ENCODE peak calls at places on chromosomes 6 and 20, in ten cellular contexts. W, M, Z, V, O, Q, A, D, U and G are unnamed samples.

GRCh38 chr6:161748535-161749386 is 474.9 kb upstream of the AGPAT4 start:
- DNase-seq in A (peak; percentile 22), V (no peak), O (no peak), M (peak; percentile 33), Q (peak; percentile 15), W (no peak), U (no peak), Z (no peak), D (peak; percentile 51), G (peak; percentile 49)

GRCh38 chr20:63169731-63170130 is 46.2 kb downstream of the YTHDF1 start:
- DNase-seq in Z (no peak), V (no peak), O (no peak), A (no peak), M (no peak), Q (no peak), W (no peak), U (no peak), D (no peak), G (no peak)

GRCh38 chr6:42193491-42193894 is 1.3 kb downstream of the GUCA1B start:
- DNase-seq in M (no peak), Q (no peak), D (no peak), U (no peak), W (no peak), A (no peak), O (no peak), V (no peak), Z (no peak), G (no peak)

GRCh38 chr20:31967830-31968249 is at the start of gene XKR7:
- DNase-seq in V (no peak), D (no peak), W (no peak), Q (no peak), O (no peak), A (no peak), Z (no peak), M (no peak), U (no peak), G (no peak)

GRCh38 chr20:5990946-5991345 is 40.5 kb downstream of the MCM8 start:
- DNase-seq in A (no peak), Z (no peak), O (no peak), W (no peak), V (no peak), D (no peak), U (no peak), Q (no peak), M (no peak), G (no peak)

GRCh38 chr6:35089935-35090505 is 51.1 kb downstream of the TCP11 start:
- DNase-seq in O (peak; percentile 67), Z (no peak), Q (no peak), M (no peak), A (no peak), W (no peak), U (no peak), D (peak; percentile 17), V (peak; percentile 83), G (no peak)

GRCh38 chr6:101477436-101477835 is 83.9 kb downstream of the GRIK2 start:
- DNase-seq in V (no peak), Z (no peak), M (no peak), D (no peak), W (no peak), O (no peak), Q (no peak), A (no peak), U (no peak), G (no peak)

GRCh38 chr6:16320533-16321340 is 82.3 kb downstream of the GMPR start:
- DNase-seq in V (peak; percentile 91), Q (no peak), M (no peak), A (no peak), Z (no peak), W (no peak), D (no peak), U (no peak), O (no peak), G (no peak)

GRCh38 chr6:16731503-16732018 is 29.7 kb downstream of the ATXN1 start:
- DNase-seq in W (no peak), Q (no peak), D (no peak), U (peak; percentile 13), V (no peak), O (no peak), M (no peak), Z (no peak), A (no peak), G (no peak)

GRCh38 chr20:59075934-59076508 is 33.4 kb upstream of the PRELID3B start:
- DNase-seq in A (no peak), O (no peak), U (no peak), Z (no peak), D (no peak), Q (no peak), W (no peak), M (no peak), V (no peak), G (no peak)

GRCh38 chr6:138691595-138692057 is 81.9 kb upstream of the CCDC28A start:
- DNase-seq in Z (peak; percentile 32), U (no peak), Q (peak; percentile 13), D (peak; percentile 35), A (no peak), V (peak; percentile 77), O (no peak), W (no peak), M (peak; percentile 52), G (no peak)

GRCh38 chr20:49668181-49668877 is 45.3 kb downstream of the B4GALT5 start:
- DNase-seq in V (no peak), Q (no peak), Z (no peak), D (peak; percentile 61), O (no peak), M (no peak), U (peak; percentile 41), W (no peak), A (no peak), G (no peak)

GRCh38 chr20:31674895-31675827 is 37.4 kb downstream of the COX4I2 start:
- DNase-seq in D (peak; percentile 71), O (peak; percentile 79), A (peak; percentile 60), M (no peak), Z (no peak), W (no peak), Q (no peak), U (peak; percentile 46), V (peak; percentile 64), G (peak; percentile 71)

GRCh38 chr6:131643262-131643631 is 6.1 kb downstream of the ENPP3 start:
- DNase-seq in M (peak; percentile 66), Q (no peak), Z (peak; percentile 67), D (peak; percentile 38), U (no peak), A (no peak), O (no peak), W (no peak), V (no peak), G (no peak)

DNA sequence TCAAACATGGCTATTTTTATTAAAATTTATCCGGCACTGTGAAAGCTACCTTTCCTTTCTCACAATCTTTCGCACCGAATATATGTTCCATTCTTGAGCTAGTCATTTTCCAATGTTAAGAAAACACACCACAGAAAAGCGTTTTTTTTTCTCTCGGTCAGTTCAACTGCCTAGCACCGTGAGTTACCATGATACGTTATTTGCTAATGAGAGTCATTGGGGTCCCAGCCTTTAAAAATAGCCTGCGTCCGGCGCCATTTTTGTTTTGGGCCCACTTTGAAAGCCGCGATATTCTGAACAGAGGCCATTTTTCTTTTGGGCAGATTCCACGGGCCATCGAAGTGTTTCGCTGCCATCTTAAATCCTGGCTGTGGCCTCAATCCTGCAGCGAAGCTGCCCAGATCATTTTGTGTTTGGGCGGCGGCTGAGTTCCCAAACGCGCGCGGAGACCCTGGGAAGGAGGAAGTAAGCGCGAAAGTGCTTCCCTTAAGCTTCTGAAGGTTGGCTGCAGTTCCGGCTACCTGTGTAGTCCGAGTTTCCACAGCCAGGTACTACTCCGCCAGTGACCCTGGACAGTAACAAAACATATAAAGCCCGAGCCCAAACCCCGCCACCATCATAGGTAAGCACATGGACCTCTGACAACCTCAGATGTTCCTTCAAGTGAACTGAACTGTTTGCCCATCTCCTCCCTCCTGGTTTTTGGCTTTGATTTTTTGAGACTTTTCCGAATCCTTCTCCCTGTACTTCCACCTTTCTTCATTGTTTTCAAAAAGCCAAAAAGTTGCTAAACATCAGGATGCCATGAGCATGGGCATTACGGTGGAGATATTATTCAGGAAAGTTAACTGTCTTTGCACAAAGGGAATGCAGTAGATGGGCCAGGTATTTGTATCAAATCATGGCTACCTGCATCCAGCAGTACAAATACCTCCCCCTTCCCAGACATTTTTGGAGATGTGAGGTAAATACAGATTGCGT is at the start of gene SLX4IP:
- DNase-seq in W (peak; percentile 43), M (peak; percentile 97), O (peak; percentile 96), Q (peak; percentile 90), Z (peak; percentile 96), U (peak; percentile 43), V (peak; percentile 95), A (peak; percentile 93), D (peak; percentile 94), G (peak; percentile 96)
- TF ChIP-seq POLR2A in W (no peak), M (peak; percentile 78), O (no peak), Q (peak; percentile 73), Z (peak; percentile 27), U (peak; percentile 69), V (no peak), A (no peak), D (no peak), G (peak; percentile 51)

GRCh38 chr20:23356203-23356602 is 5.6 kb downstream of the NXT1 start:
- DNase-seq in D (no peak), M (no peak), O (no peak), Z (no peak), A (no peak), W (no peak), U (no peak), Q (no peak), V (no peak), G (no peak)
- TF ChIP-seq POLR2A in D (no peak), M (no peak), O (no peak), Z (no peak), A (no peak), W (no peak), U (peak; percentile 44), Q (no peak), V (peak; percentile 37), G (no peak)

DNA sequence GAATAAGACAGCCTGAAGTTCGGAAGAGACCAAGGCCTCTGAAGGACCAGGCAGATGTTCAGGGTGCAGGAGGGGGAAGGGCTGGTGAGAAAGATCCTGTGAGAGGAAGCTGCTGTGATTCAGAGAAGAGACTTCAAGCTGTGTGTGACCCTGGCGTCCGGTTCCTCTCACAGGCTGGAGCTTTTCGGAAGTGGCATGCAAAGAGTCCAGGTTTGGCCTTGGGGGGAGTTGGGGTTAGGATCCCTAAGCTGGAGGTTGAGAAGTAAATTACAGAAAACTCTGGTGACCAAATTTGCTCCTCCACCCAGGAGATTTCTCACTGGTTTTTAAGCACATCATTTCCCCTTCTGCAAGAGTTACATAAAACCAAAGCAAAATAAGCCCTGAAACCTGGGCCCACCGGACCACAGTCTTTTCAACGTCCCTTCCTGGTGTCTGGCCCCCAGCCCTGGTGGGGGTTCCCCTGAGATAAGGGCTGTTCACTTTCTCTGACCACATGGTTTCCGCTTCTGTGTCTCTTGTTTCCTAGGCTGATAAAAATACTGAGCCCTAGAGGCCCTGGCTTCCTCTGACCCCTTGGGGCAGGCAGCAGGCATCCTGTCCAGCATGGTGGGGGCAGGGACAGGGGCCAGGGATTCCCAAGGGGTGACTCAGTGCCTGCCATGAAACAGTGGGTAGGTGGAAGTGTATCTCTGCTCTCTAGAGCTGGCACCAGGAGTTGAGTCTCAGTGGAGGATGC is 12.0 kb upstream of the LTA start:
- DNase-seq in V (peak; percentile 52), A (peak; percentile 34), D (no peak), W (no peak), O (peak; percentile 73), M (no peak), Z (no peak), Q (no peak), U (peak; percentile 59), G (peak; percentile 78)
- TF ChIP-seq POLR2A in V (no peak), A (no peak), D (no peak), W (no peak), O (no peak), M (no peak), Z (no peak), Q (no peak), U (no peak), G (no peak)

GRCh38 chr6:98352348-98352747 is 482.0 kb upstream of the POU3F2 start:
- DNase-seq in Z (no peak), M (no peak), O (no peak), W (no peak), Q (no peak), V (no peak), A (no peak), D (no peak), U (no peak), G (no peak)
- TF ChIP-seq POLR2A in Z (no peak), M (no peak), O (no peak), W (no peak), Q (no peak), V (no peak), A (no peak), D (no peak), U (no peak), G (no peak)